ENCODE peak calls at places on chromosomes 4 and X, in ten cellular contexts. One of them, this sample, is unnamed.

GRCh38 chr4:48341776-48342558 is 638 bp downstream of the SLAIN2 start:
- DNase-seq in cardiac fibroblast: peak
- DNase-seq in GM19239: no peak
- DNase-seq in brain microvascular endothelial cell: no peak
- DNase-seq in adrenal gland: peak
- DNase-seq in substantia nigra: peak
- DNase-seq in heart right ventricle: peak
- DNase-seq in nucleus accumbens: peak
- DNase-seq in activated CD8-positive, alpha-beta memory T cell treated with anti-CD3 and anti-CD28 coated beads for 1 hour: peak
- DNase-seq in H9: peak
- DNase-seq in this sample: no peak

GRCh38 chrX:3815896-3816664 is 102.6 kb upstream of the PRKX start:
- DNase-seq in heart right ventricle: peak
- DNase-seq in cardiac fibroblast: peak
- DNase-seq in brain microvascular endothelial cell: peak
- DNase-seq in activated CD8-positive, alpha-beta memory T cell treated with anti-CD3 and anti-CD28 coated beads for 1 hour: peak
- DNase-seq in H9: peak
- DNase-seq in GM19239: no peak
- DNase-seq in adrenal gland: peak
- DNase-seq in substantia nigra: peak
- DNase-seq in nucleus accumbens: no peak
- DNase-seq in this sample: peak

GRCh38 chr4:47954679-47955078 is 40.3 kb upstream of the NFXL1 start:
- DNase-seq in substantia nigra: no peak
- DNase-seq in GM19239: no peak
- DNase-seq in heart right ventricle: no peak
- DNase-seq in nucleus accumbens: no peak
- DNase-seq in brain microvascular endothelial cell: no peak
- DNase-seq in adrenal gland: no peak
- DNase-seq in activated CD8-positive, alpha-beta memory T cell treated with anti-CD3 and anti-CD28 coated beads for 1 hour: no peak
- DNase-seq in H9: no peak
- DNase-seq in cardiac fibroblast: no peak
- DNase-seq in this sample: no peak

GRCh38 chr4:27861381-27861787 is 1000.7 kb downstream of the STIM2 start:
- DNase-seq in nucleus accumbens: no peak
- DNase-seq in H9: peak
- DNase-seq in GM19239: no peak
- DNase-seq in activated CD8-positive, alpha-beta memory T cell treated with anti-CD3 and anti-CD28 coated beads for 1 hour: no peak
- DNase-seq in brain microvascular endothelial cell: peak
- DNase-seq in adrenal gland: no peak
- DNase-seq in substantia nigra: peak
- DNase-seq in heart right ventricle: no peak
- DNase-seq in cardiac fibroblast: peak
- DNase-seq in this sample: peak

GRCh38 chr4:118389731-118390520 is 37.1 kb upstream of the PRSS12 start:
- DNase-seq in activated CD8-positive, alpha-beta memory T cell treated with anti-CD3 and anti-CD28 coated beads for 1 hour: no peak
- DNase-seq in substantia nigra: no peak
- DNase-seq in cardiac fibroblast: no peak
- DNase-seq in heart right ventricle: no peak
- DNase-seq in H9: no peak
- DNase-seq in nucleus accumbens: no peak
- DNase-seq in GM19239: no peak
- DNase-seq in adrenal gland: no peak
- DNase-seq in brain microvascular endothelial cell: no peak
- DNase-seq in this sample: no peak

GRCh38 chr4:10878861-10879260 is 194.3 kb upstream of the CLNK start:
- DNase-seq in GM19239: no peak
- DNase-seq in substantia nigra: no peak
- DNase-seq in brain microvascular endothelial cell: no peak
- DNase-seq in activated CD8-positive, alpha-beta memory T cell treated with anti-CD3 and anti-CD28 coated beads for 1 hour: no peak
- DNase-seq in cardiac fibroblast: no peak
- DNase-seq in nucleus accumbens: no peak
- DNase-seq in heart right ventricle: no peak
- DNase-seq in adrenal gland: no peak
- DNase-seq in H9: no peak
- DNase-seq in this sample: no peak

GRCh38 chrX:16978193-16978984 is 31.9 kb downstream of the REPS2 start:
- DNase-seq in substantia nigra: no peak
- DNase-seq in activated CD8-positive, alpha-beta memory T cell treated with anti-CD3 and anti-CD28 coated beads for 1 hour: no peak
- DNase-seq in cardiac fibroblast: peak
- DNase-seq in GM19239: no peak
- DNase-seq in H9: no peak
- DNase-seq in brain microvascular endothelial cell: no peak
- DNase-seq in nucleus accumbens: no peak
- DNase-seq in heart right ventricle: no peak
- DNase-seq in adrenal gland: no peak
- DNase-seq in this sample: no peak

GRCh38 chrX:85365370-85365995 is 14.0 kb downstream of the POF1B start:
- DNase-seq in activated CD8-positive, alpha-beta memory T cell treated with anti-CD3 and anti-CD28 coated beads for 1 hour: no peak
- DNase-seq in cardiac fibroblast: no peak
- DNase-seq in substantia nigra: no peak
- DNase-seq in adrenal gland: no peak
- DNase-seq in heart right ventricle: no peak
- DNase-seq in nucleus accumbens: no peak
- DNase-seq in GM19239: no peak
- DNase-seq in brain microvascular endothelial cell: no peak
- DNase-seq in H9: peak
- DNase-seq in this sample: no peak

GRCh38 chr4:67725132-67725531 is 24.2 kb upstream of the UBA6 start:
- DNase-seq in cardiac fibroblast: peak
- DNase-seq in activated CD8-positive, alpha-beta memory T cell treated with anti-CD3 and anti-CD28 coated beads for 1 hour: no peak
- DNase-seq in substantia nigra: no peak
- DNase-seq in GM19239: no peak
- DNase-seq in brain microvascular endothelial cell: no peak
- DNase-seq in H9: no peak
- DNase-seq in nucleus accumbens: no peak
- DNase-seq in heart right ventricle: no peak
- DNase-seq in adrenal gland: no peak
- DNase-seq in this sample: no peak

GRCh38 chr4:154741877-154742851 is 1.6 kb upstream of the LRAT start:
- DNase-seq in nucleus accumbens: peak
- DNase-seq in brain microvascular endothelial cell: no peak
- DNase-seq in GM19239: no peak
- DNase-seq in cardiac fibroblast: peak
- DNase-seq in activated CD8-positive, alpha-beta memory T cell treated with anti-CD3 and anti-CD28 coated beads for 1 hour: no peak
- DNase-seq in heart right ventricle: no peak
- DNase-seq in substantia nigra: peak
- DNase-seq in adrenal gland: no peak
- DNase-seq in H9: peak
- DNase-seq in this sample: no peak

GRCh38 chr4:1777822-1778641 is 15.1 kb upstream of the FGFR3 start:
- DNase-seq in activated CD8-positive, alpha-beta memory T cell treated with anti-CD3 and anti-CD28 coated beads for 1 hour: no peak
- DNase-seq in H9: peak
- DNase-seq in nucleus accumbens: peak
- DNase-seq in heart right ventricle: no peak
- DNase-seq in adrenal gland: no peak
- DNase-seq in GM19239: no peak
- DNase-seq in brain microvascular endothelial cell: peak
- DNase-seq in cardiac fibroblast: peak
- DNase-seq in substantia nigra: peak
- DNase-seq in this sample: peak

GRCh38 chrX:19958530-19959486 is 32.1 kb downstream of the BCLAF3 start:
- DNase-seq in substantia nigra: no peak
- DNase-seq in cardiac fibroblast: peak
- DNase-seq in brain microvascular endothelial cell: peak
- DNase-seq in adrenal gland: no peak
- DNase-seq in activated CD8-positive, alpha-beta memory T cell treated with anti-CD3 and anti-CD28 coated beads for 1 hour: no peak
- DNase-seq in GM19239: no peak
- DNase-seq in nucleus accumbens: no peak
- DNase-seq in heart right ventricle: no peak
- DNase-seq in H9: no peak
- DNase-seq in this sample: no peak

GRCh38 chr4:74671074-74671698 is 123.1 kb downstream of the BTC start:
- DNase-seq in H9: peak
- DNase-seq in GM19239: peak
- DNase-seq in heart right ventricle: no peak
- DNase-seq in activated CD8-positive, alpha-beta memory T cell treated with anti-CD3 and anti-CD28 coated beads for 1 hour: peak
- DNase-seq in brain microvascular endothelial cell: peak
- DNase-seq in substantia nigra: no peak
- DNase-seq in cardiac fibroblast: peak
- DNase-seq in nucleus accumbens: no peak
- DNase-seq in adrenal gland: peak
- DNase-seq in this sample: peak

GRCh38 chr4:85522836-85523235 is 47.9 kb downstream of the ARHGAP24 start:
- DNase-seq in nucleus accumbens: no peak
- DNase-seq in adrenal gland: no peak
- DNase-seq in activated CD8-positive, alpha-beta memory T cell treated with anti-CD3 and anti-CD28 coated beads for 1 hour: no peak
- DNase-seq in heart right ventricle: no peak
- DNase-seq in substantia nigra: no peak
- DNase-seq in H9: no peak
- DNase-seq in GM19239: no peak
- DNase-seq in cardiac fibroblast: no peak
- DNase-seq in brain microvascular endothelial cell: no peak
- DNase-seq in this sample: no peak

GRCh38 chr4:5712517-5712916 is 1.5 kb downstream of the EVC start:
- DNase-seq in heart right ventricle: no peak
- DNase-seq in GM19239: no peak
- DNase-seq in adrenal gland: no peak
- DNase-seq in activated CD8-positive, alpha-beta memory T cell treated with anti-CD3 and anti-CD28 coated beads for 1 hour: no peak
- DNase-seq in cardiac fibroblast: peak
- DNase-seq in H9: no peak
- DNase-seq in substantia nigra: no peak
- DNase-seq in nucleus accumbens: no peak
- DNase-seq in brain microvascular endothelial cell: peak
- DNase-seq in this sample: peak

GRCh38 chr4:140141196-140141845 is 12.7 kb downstream of the MAML3 start:
- DNase-seq in adrenal gland: no peak
- DNase-seq in brain microvascular endothelial cell: no peak
- DNase-seq in heart right ventricle: no peak
- DNase-seq in substantia nigra: no peak
- DNase-seq in nucleus accumbens: no peak
- DNase-seq in GM19239: no peak
- DNase-seq in cardiac fibroblast: no peak
- DNase-seq in H9: no peak
- DNase-seq in activated CD8-positive, alpha-beta memory T cell treated with anti-CD3 and anti-CD28 coated beads for 1 hour: no peak
- DNase-seq in this sample: no peak

GRCh38 chrX:56505866-56506265 is 57.6 kb upstream of the UBQLN2 start:
- DNase-seq in activated CD8-positive, alpha-beta memory T cell treated with anti-CD3 and anti-CD28 coated beads for 1 hour: no peak
- DNase-seq in adrenal gland: no peak
- DNase-seq in H9: peak
- DNase-seq in cardiac fibroblast: no peak
- DNase-seq in substantia nigra: no peak
- DNase-seq in brain microvascular endothelial cell: no peak
- DNase-seq in heart right ventricle: no peak
- DNase-seq in nucleus accumbens: no peak
- DNase-seq in GM19239: no peak
- DNase-seq in this sample: no peak

GRCh38 chr4:173125216-173125812 is 43.3 kb upstream of the GALNT7 start:
- DNase-seq in GM19239: no peak
- DNase-seq in H9: no peak
- DNase-seq in heart right ventricle: no peak
- DNase-seq in substantia nigra: no peak
- DNase-seq in adrenal gland: no peak
- DNase-seq in nucleus accumbens: no peak
- DNase-seq in cardiac fibroblast: no peak
- DNase-seq in brain microvascular endothelial cell: no peak
- DNase-seq in activated CD8-positive, alpha-beta memory T cell treated with anti-CD3 and anti-CD28 coated beads for 1 hour: no peak
- DNase-seq in this sample: no peak

GRCh38 chrX:83022020-83022419 is 486.1 kb upstream of the POU3F4 start:
- DNase-seq in nucleus accumbens: no peak
- DNase-seq in brain microvascular endothelial cell: no peak
- DNase-seq in activated CD8-positive, alpha-beta memory T cell treated with anti-CD3 and anti-CD28 coated beads for 1 hour: no peak
- DNase-seq in GM19239: no peak
- DNase-seq in H9: no peak
- DNase-seq in adrenal gland: no peak
- DNase-seq in heart right ventricle: no peak
- DNase-seq in substantia nigra: no peak
- DNase-seq in cardiac fibroblast: no peak
- DNase-seq in this sample: peak

GRCh38 chrX:39764441-39764914 is 333.3 kb downstream of the BCOR start:
- DNase-seq in nucleus accumbens: no peak
- DNase-seq in cardiac fibroblast: no peak
- DNase-seq in brain microvascular endothelial cell: no peak
- DNase-seq in activated CD8-positive, alpha-beta memory T cell treated with anti-CD3 and anti-CD28 coated beads for 1 hour: no peak
- DNase-seq in substantia nigra: no peak
- DNase-seq in GM19239: no peak
- DNase-seq in H9: no peak
- DNase-seq in heart right ventricle: no peak
- DNase-seq in adrenal gland: no peak
- DNase-seq in this sample: no peak

GRCh38 chrX:8841911-8842310 is 40.7 kb upstream of the FAM9A start:
- DNase-seq in H9: no peak
- DNase-seq in heart right ventricle: no peak
- DNase-seq in substantia nigra: no peak
- DNase-seq in brain microvascular endothelial cell: no peak
- DNase-seq in adrenal gland: no peak
- DNase-seq in nucleus accumbens: no peak
- DNase-seq in GM19239: no peak
- DNase-seq in cardiac fibroblast: no peak
- DNase-seq in activated CD8-positive, alpha-beta memory T cell treated with anti-CD3 and anti-CD28 coated beads for 1 hour: no peak
- DNase-seq in this sample: no peak

GRCh38 chrX:111447298-111447697 is 35.3 kb upstream of the DCX start:
- DNase-seq in GM19239: no peak
- DNase-seq in substantia nigra: peak
- DNase-seq in adrenal gland: no peak
- DNase-seq in brain microvascular endothelial cell: no peak
- DNase-seq in heart right ventricle: no peak
- DNase-seq in cardiac fibroblast: no peak
- DNase-seq in H9: peak
- DNase-seq in activated CD8-positive, alpha-beta memory T cell treated with anti-CD3 and anti-CD28 coated beads for 1 hour: no peak
- DNase-seq in nucleus accumbens: peak
- DNase-seq in this sample: peak

GRCh38 chrX:76520273-76521054 is 93.0 kb downstream of the MAGEE1 start:
- DNase-seq in nucleus accumbens: no peak
- DNase-seq in brain microvascular endothelial cell: no peak
- DNase-seq in heart right ventricle: no peak
- DNase-seq in substantia nigra: no peak
- DNase-seq in adrenal gland: no peak
- DNase-seq in cardiac fibroblast: no peak
- DNase-seq in activated CD8-positive, alpha-beta memory T cell treated with anti-CD3 and anti-CD28 coated beads for 1 hour: no peak
- DNase-seq in H9: no peak
- DNase-seq in GM19239: no peak
- DNase-seq in this sample: no peak

This sample was measured in HTR-8/SVneo.